ENCODE peak calls at places on chromosomes 6 and 20, in four cellular contexts. I is activated CD8-positive, alpha-beta memory T cell treated with anti-CD3 and anti-CD28 coated beads for 1 hour; V is NCI-H774; B is epithelial cell of proximal tubule. F is an unnamed sample.

GRCh38 chr20:50558483-50558925 is 48.3 kb downstream of the PTPN1 start:
- DNase-seq in I (no peak), V (no peak), B (peak), F (no peak)

GRCh38 chr6:106974999-106975698 is 620 bp upstream of the CD24 start:
- DNase-seq in I (no peak), V (peak), B (no peak), F (peak)

GRCh38 chr20:32316667-32317066 is 39.2 kb downstream of the KIF3B start:
- DNase-seq in I (no peak), V (no peak), B (no peak), F (no peak)

GRCh38 chr20:64247312-64247627 is 8.3 kb upstream of the PCMTD2 start:
- DNase-seq in I (no peak), V (no peak), B (no peak), F (no peak)

GRCh38 chr6:30940361-30941001 is at the start of gene MUCL3:
- DNase-seq in I (no peak), V (no peak), B (no peak), F (no peak)

GRCh38 chr6:147549531-147549930 is 41.0 kb downstream of the SAMD5 start:
- DNase-seq in I (no peak), V (no peak), B (no peak), F (no peak)

GRCh38 chr6:134956032-134956431 is 6.1 kb upstream of the ALDH8A1 start:
- DNase-seq in I (no peak), V (no peak), B (no peak), F (no peak)

GRCh38 chr20:5996765-5997164 is 46.3 kb downstream of the MCM8 start:
- DNase-seq in I (no peak), V (no peak), B (no peak), F (no peak)

GRCh38 chr20:56995635-56996075 is 270.8 kb downstream of the BMP7 start:
- DNase-seq in I (no peak), V (no peak), B (no peak), F (peak)

GRCh38 chr6:27139753-27140522 is 107.6 kb upstream of the PRSS16 start:
- DNase-seq in I (no peak), V (no peak), B (no peak), F (peak)

GRCh38 chr20:5180421-5180820 is 53.6 kb downstream of the CDS2 start:
- DNase-seq in I (no peak), V (no peak), B (no peak), F (no peak)

GRCh38 chr6:170374571-170375444 is 68.2 kb downstream of the FAM120B start:
- DNase-seq in I (no peak), V (no peak), B (no peak), F (no peak)

GRCh38 chr6:14276667-14277404 is 159.3 kb downstream of the CD83 start:
- DNase-seq in I (no peak), V (no peak), B (no peak), F (no peak)

GRCh38 chr20:37526839-37527637 is 638 bp downstream of the BLCAP start:
- DNase-seq in I (no peak), V (no peak), B (no peak), F (peak)

GRCh38 chr6:119267506-119267905 is 82.1 kb downstream of the MAN1A1 start:
- DNase-seq in I (no peak), V (no peak), B (no peak), F (no peak)

GRCh38 chr20:1802385-1803215 is 92.6 kb upstream of the SIRPA start:
- DNase-seq in I (no peak), V (no peak), B (no peak), F (peak)

GRCh38 chr6:150322452-150322851 is 46.4 kb upstream of the IYD start:
- DNase-seq in I (no peak), V (no peak), B (no peak), F (peak)

GRCh38 chr6:18410412-18410811 is 23.3 kb downstream of the RNF144B start:
- DNase-seq in I (no peak), V (no peak), B (no peak), F (no peak)

GRCh38 chr6:32151131-32151884 is 431 bp downstream of the PRRT1 start:
- DNase-seq in I (no peak), V (no peak), B (no peak), F (no peak)

GRCh38 chr6:108616973-108617372 is 56.3 kb downstream of the FOXO3 start:
- DNase-seq in I (no peak), V (no peak), B (no peak), F (no peak)

GRCh38 chr6:108651287-108651686 is 90.6 kb downstream of the FOXO3 start:
- DNase-seq in I (no peak), V (no peak), B (no peak), F (no peak)

GRCh38 chr6:117602151-117602898 is at the start of gene GOPC:
- DNase-seq in I (peak), V (peak), B (peak), F (peak)

GRCh38 chr20:37401930-37402675 is 56.2 kb downstream of the SRC start:
- DNase-seq in I (no peak), V (no peak), B (no peak), F (no peak)

GRCh38 chr20:2932497-2932896 is 59.2 kb downstream of the PTPRA start:
- DNase-seq in I (no peak), V (no peak), B (no peak), F (no peak)

GRCh38 chr20:6492396-6493055 is 275.0 kb upstream of the BMP2 start:
- DNase-seq in I (no peak), V (no peak), B (peak), F (no peak)

GRCh38 chr6:52405243-52405642 is 14.9 kb upstream of the EFHC1 start:
- DNase-seq in I (no peak), V (no peak), B (no peak), F (no peak)

F was measured in endothelial cell.